ENCODE peak calls at places on chromosomes 11 and 22, in four cellular contexts. A is neuronal stem cell, H is H9, O is IMR-90. W is an unnamed sample.

GRCh38 chr11:81658722-81659121 is 1074.9 kb downstream of the FAM181B start:
- DNase-seq in H (peak; percentile 42), O (peak; percentile 9), A (no peak), W (no peak)

GRCh38 chr11:693415-693831 is 1.6 kb downstream of the DEAF1 start:
- DNase-seq in O (no peak), H (no peak), A (no peak), W (peak; percentile 36)

GRCh38 chr11:69131644-69132300 is 24.0 kb upstream of the SMIM38 start:
- DNase-seq in A (peak; percentile 76), H (peak; percentile 92), O (peak; percentile 70), W (peak; percentile 68)

GRCh38 chr22:38657248-38657909 is 941 bp downstream of the CBY1 start:
- DNase-seq in A (no peak), O (no peak), H (peak; percentile 45), W (peak; percentile 48)

GRCh38 chr11:9002920-9003572 is 755 bp downstream of the NRIP3 start:
- DNase-seq in H (no peak), A (no peak), O (no peak), W (no peak)

GRCh38 chr11:20640401-20640800 is 29.0 kb upstream of the NELL1 start:
- DNase-seq in A (no peak), H (no peak), O (no peak), W (no peak)

GRCh38 chr11:75035911-75036536 is 47.3 kb downstream of the NEU3 start:
- DNase-seq in A (no peak), O (no peak), H (peak; percentile 23), W (no peak)

GRCh38 chr11:72243173-72243566 is 806 bp downstream of the PHOX2A start:
- DNase-seq in O (no peak), A (no peak), H (peak; percentile 26), W (no peak)

GRCh38 chr11:68436985-68437926 is 23.3 kb upstream of the PPP6R3 start:
- DNase-seq in O (peak; percentile 72), A (no peak), H (no peak), W (peak; percentile 89)

GRCh38 chr11:2787816-2788750 is 88.3 kb upstream of the KCNQ1OT1 start:
- DNase-seq in A (no peak), H (peak; percentile 53), O (no peak), W (no peak)

GRCh38 chr11:62918531-62918930 is 2.6 kb downstream of the CHRM1 start:
- DNase-seq in A (no peak), H (no peak), O (no peak), W (no peak)

GRCh38 chr11:47724041-47724729 is 9.0 kb upstream of the AGBL2 start:
- DNase-seq in A (no peak), O (peak; percentile 89), H (no peak), W (peak; percentile 91)

GRCh38 chr11:114077482-114078305 is 18.2 kb downstream of the ZBTB16 start:
- DNase-seq in H (no peak), O (no peak), A (no peak), W (no peak)

GRCh38 chr11:210122-210802 is 2.8 kb downstream of the RIC8A start:
- DNase-seq in H (no peak), O (peak; percentile 88), A (no peak), W (peak; percentile 77)

GRCh38 chr11:120651396-120651795 is 139.8 kb downstream of the GRIK4 start:
- DNase-seq in H (no peak), A (no peak), O (no peak), W (no peak)

GRCh38 chr11:76102772-76103171 is 103.5 kb downstream of the WNT11 start:
- DNase-seq in O (peak; percentile 51), H (no peak), A (no peak), W (peak; percentile 11)

GRCh38 chr11:72525466-72525865 is 91.1 kb upstream of the CLPB start:
- DNase-seq in A (no peak), O (no peak), H (peak; percentile 51), W (no peak)

DNA sequence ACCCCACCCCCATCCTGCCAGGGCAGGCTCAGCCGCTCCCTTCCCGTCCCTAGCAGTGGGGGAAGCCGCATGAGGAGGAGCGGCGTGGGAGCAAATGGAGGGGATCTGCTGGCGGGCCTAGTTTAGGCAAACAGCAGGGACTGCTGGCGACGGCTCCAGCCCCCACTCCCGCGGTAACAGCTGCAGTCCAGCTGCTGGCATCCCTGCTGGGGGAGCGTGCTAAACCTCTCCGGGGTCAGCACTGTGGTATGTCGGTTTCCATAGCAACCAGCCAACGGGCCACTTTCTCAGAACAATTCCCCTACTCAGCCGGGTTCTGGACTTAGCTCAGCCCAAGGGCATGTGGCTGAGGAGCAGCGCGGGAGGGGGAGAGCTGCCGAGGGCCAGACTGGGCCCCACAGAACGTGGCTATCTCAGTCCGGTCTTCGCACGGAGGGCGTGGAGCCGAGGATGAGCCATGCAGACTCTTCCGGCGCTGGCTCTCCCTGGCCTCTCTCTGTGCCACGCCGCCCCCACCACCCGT is 98.8 kb downstream of the PKNOX2 start:
- DNase-seq in O (peak; percentile 100), A (peak; percentile 94), H (peak; percentile 94), W (peak; percentile 100)
- H4K8ac ChIP-seq in O (peak overlapping the region; percentile 90), A (no peak overlapping the region), H (no peak overlapping the region), W (peak overlapping the region; percentile 97)

GRCh38 chr11:78350101-78350645 is 67.4 kb downstream of the GAB2 start:
- DNase-seq in A (no peak), H (no peak), O (peak; percentile 55), W (peak; percentile 52)

GRCh38 chr11:78349614-78350013 is 68.0 kb downstream of the GAB2 start:
- DNase-seq in A (no peak), H (no peak), O (peak; percentile 31), W (no peak)

GRCh38 chr11:78347956-78348355 is 69.7 kb downstream of the GAB2 start:
- DNase-seq in H (no peak), O (no peak), A (no peak), W (no peak)

GRCh38 chr11:78350646-78351165 is 66.9 kb downstream of the GAB2 start:
- DNase-seq in A (no peak), O (peak; percentile 47), H (no peak), W (peak; percentile 47)

GRCh38 chr11:78349114-78349513 is 68.5 kb downstream of the GAB2 start:
- DNase-seq in A (no peak), H (no peak), O (no peak), W (no peak)
- H3K9ac ChIP-seq in A (no peak overlapping the region), H (no peak overlapping the region), O (no peak overlapping the region), W (peak overlapping the region; percentile 83)

DNA sequence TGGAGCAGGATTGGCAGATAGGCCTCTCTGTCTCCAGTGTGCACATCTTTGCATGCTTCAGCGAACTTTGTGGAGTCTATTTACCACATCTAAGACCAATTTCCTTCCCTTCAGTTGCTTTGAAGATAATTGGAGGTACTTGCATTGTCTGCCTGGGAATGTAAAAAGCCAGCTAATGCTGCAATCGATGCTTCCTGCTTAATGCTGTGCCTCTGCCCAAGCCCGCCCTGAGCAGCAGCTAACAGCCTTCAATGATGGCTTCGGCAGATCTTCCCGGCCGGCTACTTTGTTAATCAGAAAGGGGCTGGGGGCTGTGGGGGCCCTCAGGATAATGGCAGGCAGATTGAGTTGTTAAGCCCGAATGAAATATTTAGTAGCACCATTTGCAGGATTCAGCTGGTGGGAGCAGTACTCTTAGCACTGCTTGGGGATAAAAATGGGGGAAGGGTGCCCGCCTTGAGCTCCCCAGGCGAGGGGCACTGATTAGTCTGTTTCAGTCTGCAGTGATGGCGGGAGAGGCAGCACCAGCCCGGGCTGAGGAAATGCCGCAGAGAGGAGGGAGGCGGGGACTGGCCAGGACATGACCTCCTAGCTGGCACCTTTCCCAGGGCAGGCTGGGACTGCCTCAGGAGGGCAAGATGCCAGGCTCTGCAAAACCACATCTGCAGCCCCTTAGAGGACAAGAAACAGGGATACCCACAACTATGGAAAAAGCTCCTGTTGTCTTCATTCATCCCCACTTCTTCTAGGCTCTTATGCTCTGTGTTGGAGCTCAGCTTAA is 460.0 kb downstream of the BUD13 start:
- DNase-seq in O (no peak), H (no peak), A (no peak), W (no peak)
- H4K8ac ChIP-seq in O (no peak overlapping the region), H (no peak overlapping the region), A (no peak overlapping the region), W (no peak overlapping the region)

GRCh38 chr22:35308480-35308945 is 8.8 kb downstream of the TOM1 start:
- DNase-seq in O (no peak), A (no peak), H (no peak), W (no peak)
- H3K9ac ChIP-seq in O (no peak overlapping the region), A (no peak overlapping the region), H (no peak overlapping the region), W (no peak overlapping the region)

GRCh38 chr11:35262735-35263134 is 123.8 kb downstream of the CD44 start:
- DNase-seq in O (no peak), A (no peak), H (no peak), W (no peak)
- H4K8ac ChIP-seq in O (no peak overlapping the region), A (no peak overlapping the region), H (no peak overlapping the region), W (no peak overlapping the region)

GRCh38 chr11:11435673-11436072 is 82.6 kb upstream of the CSNK2A3 start:
- DNase-seq in H (no peak), O (no peak), A (peak; percentile 27), W (no peak)

GRCh38 chr11:11436715-11437313 is 83.8 kb upstream of the CSNK2A3 start:
- DNase-seq in O (no peak), H (no peak), A (no peak), W (no peak)

GRCh38 chr11:11430431-11430830 is 77.4 kb upstream of the CSNK2A3 start:
- DNase-seq in O (no peak), H (no peak), A (no peak), W (no peak)

GRCh38 chr11:11428714-11429113 is 75.7 kb upstream of the CSNK2A3 start:
- DNase-seq in H (no peak), A (no peak), O (no peak), W (no peak)

DNA sequence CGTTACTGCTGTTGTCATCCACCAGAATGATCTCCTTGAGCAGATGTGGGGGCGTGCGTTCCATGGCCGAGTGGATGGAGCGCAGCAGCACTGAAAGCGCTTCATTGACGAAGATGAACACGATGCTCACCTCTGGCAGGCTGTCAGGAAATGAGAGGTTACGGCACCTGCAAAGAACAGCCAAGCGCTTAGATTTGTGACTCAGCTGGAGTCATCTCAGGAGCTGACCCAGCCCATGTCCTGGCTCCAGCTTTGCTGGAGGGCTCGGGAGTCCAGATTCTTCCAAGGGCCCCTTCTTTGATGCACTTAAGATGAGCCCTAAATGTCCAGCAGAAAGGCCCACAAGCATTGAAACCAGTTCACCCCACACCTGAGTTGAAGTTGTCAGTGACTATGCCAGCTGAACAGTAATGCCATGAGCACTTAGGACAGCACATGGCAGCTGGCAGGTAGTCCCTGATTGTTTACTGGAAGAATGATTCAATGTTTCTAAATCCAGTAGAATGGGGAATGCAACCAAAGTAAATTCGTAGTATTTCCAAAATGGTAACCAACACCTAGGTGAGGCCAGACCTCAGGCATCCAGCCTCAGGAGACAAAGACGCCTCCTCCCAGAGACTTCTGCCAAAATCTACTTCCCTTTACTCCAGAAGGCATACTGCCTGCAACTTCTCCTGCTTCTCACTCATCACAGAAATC is 79.7 kb upstream of the CSNK2A3 start:
- DNase-seq in H (no peak), O (no peak), A (no peak), W (no peak)
- H3K9ac ChIP-seq in H (no peak overlapping the region), O (no peak overlapping the region), A (no peak overlapping the region), W (no peak overlapping the region)